ENCODE peak calls at places on chromosomes 13 and 19, in five cellular contexts. J, R, H, V and W are unnamed samples.

GRCh38 chr19:35247526-35248309 is 1.1 kb upstream of the LSR start:
- DNase-seq in J (no peak), H (peak; percentile 96), R (peak; percentile 19), V (peak; percentile 85), W (peak; percentile 80)

GRCh38 chr19:52535831-52536800 is 8.6 kb downstream of the ZNF808 start:
- DNase-seq in R (peak; percentile 91), H (no peak), V (peak; percentile 96), J (no peak), W (peak; percentile 96)

GRCh38 chr19:10553943-10554381 is 10.3 kb downstream of the ATG4D start:
- DNase-seq in J (no peak), V (no peak), R (no peak), H (no peak), W (no peak)

GRCh38 chr13:41502676-41503075 is 45.3 kb downstream of the RGCC start:
- DNase-seq in V (no peak), J (no peak), H (no peak), R (no peak), W (peak; percentile 37)

GRCh38 chr13:79724348-79725103 is 243.6 kb downstream of the NDFIP2 start:
- DNase-seq in V (no peak), H (no peak), J (peak; percentile 8), R (no peak), W (no peak)

GRCh38 chr13:42814868-42815267 is 33.5 kb downstream of the FAM216B start:
- DNase-seq in H (peak; percentile 8), V (no peak), R (peak; percentile 71), J (peak; percentile 55), W (no peak)

GRCh38 chr19:44712864-44713515 is 14.0 kb downstream of the CEACAM16 start:
- DNase-seq in V (no peak), J (no peak), H (no peak), R (no peak), W (no peak)

GRCh38 chr19:424546-424945 is 15.6 kb upstream of the C2CD4C start:
- DNase-seq in R (no peak), J (no peak), V (no peak), H (no peak), W (no peak)

GRCh38 chr13:48859168-48860105 is 116.3 kb upstream of the FNDC3A start:
- DNase-seq in H (peak; percentile 19), V (peak; percentile 20), R (no peak), J (no peak), W (peak; percentile 12)

GRCh38 chr19:58563034-58563573 is 4.7 kb upstream of the UBE2M start:
- DNase-seq in R (no peak), H (no peak), J (no peak), V (no peak), W (no peak)

GRCh38 chr19:2790194-2790556 is 4.9 kb downstream of the THOP1 start:
- DNase-seq in V (no peak), J (no peak), H (no peak), R (no peak), W (no peak)